ENCODE peak calls at places on chromosomes 16 and 17, in five cellular contexts. W is fibroblast of the conjunctiva; G is nucleus accumbens; S is stimulated activated CD4-positive, alpha-beta T cell treated with anti-CD3 and anti-CD28 coated beads, Interleukin-2, amount 100 ng/mL, for 24 hours; O is NCI-H2029 treated with DMSO at 0.1 percent for 48 hours. A is an unnamed sample.

GRCh38 chr16:2518823-2519710 is 1.1 kb upstream of the AMDHD2 start:
- DNase-seq in O (no peak), S (no peak), G (no peak), W (no peak), A (peak)

GRCh38 chr16:11372924-11373306 is 27.7 kb downstream of the RMI2 start:
- DNase-seq in G (no peak), W (no peak), S (no peak), O (no peak), A (no peak)

GRCh38 chr17:80101160-80101945 is at the start of gene GAA:
- DNase-seq in O (no peak), W (peak), G (no peak), S (peak), A (peak)

GRCh38 chr17:57027852-57028251 is 49.9 kb downstream of the SCPEP1 start:
- DNase-seq in W (no peak), O (no peak), G (no peak), S (no peak), A (no peak)

GRCh38 chr17:45370949-45371413 is 54.2 kb upstream of the MAP3K14 start:
- DNase-seq in O (no peak), S (no peak), G (no peak), W (no peak), A (peak)

GRCh38 chr16:82653550-82654511 is 27.1 kb downstream of the CDH13 start:
- DNase-seq in G (no peak), S (peak), O (no peak), W (peak), A (peak)

GRCh38 chr17:63967953-63968352 is 4.8 kb downstream of the SCN4A start:
- DNase-seq in O (no peak), G (no peak), S (no peak), W (no peak), A (no peak)

GRCh38 chr17:32335647-32336046 is 6.3 kb downstream of the C17orf75 start:
- DNase-seq in S (no peak), G (no peak), O (no peak), W (no peak), A (no peak)

GRCh38 chr17:11430766-11431165 is 167.5 kb upstream of the DNAH9 start:
- DNase-seq in S (no peak), W (no peak), G (no peak), O (no peak), A (no peak)

GRCh38 chr17:76166168-76166567 is 25.1 kb upstream of the FOXJ1 start:
- DNase-seq in W (no peak), O (no peak), G (no peak), S (no peak), A (no peak)

GRCh38 chr16:85086347-85087291 is 25.7 kb downstream of the CIBAR2 start:
- DNase-seq in G (no peak), W (peak), S (peak), O (no peak), A (peak)

GRCh38 chr16:25065899-25066298 is 45.6 kb upstream of the LCMT1 start:
- DNase-seq in S (no peak), O (no peak), W (no peak), G (no peak), A (no peak)

GRCh38 chr16:75514296-75514695 is 19.1 kb upstream of the CHST6 start:
- DNase-seq in W (no peak), G (no peak), S (no peak), O (no peak), A (no peak)

GRCh38 chr16:86424413-86424812 is 85.9 kb upstream of the FOXF1 start:
- DNase-seq in O (no peak), S (no peak), W (no peak), G (no peak), A (peak)

GRCh38 chr17:45430738-45431530 is 1.7 kb downstream of the ARHGAP27 start:
- DNase-seq in G (no peak), W (no peak), S (peak), O (no peak), A (no peak)

GRCh38 chr16:46986438-46986837 is 13.0 kb upstream of the DNAJA2 start:
- DNase-seq in G (no peak), S (no peak), O (no peak), W (no peak), A (no peak)

GRCh38 chr16:49382916-49383315 is 9.3 kb downstream of the C16orf78 start:
- DNase-seq in G (no peak), O (no peak), S (no peak), W (no peak), A (no peak)

GRCh38 chr17:46270032-46270431 is 24.9 kb upstream of the LRRC37A start:
- DNase-seq in O (no peak), W (no peak), G (no peak), S (no peak), A (no peak)

A was measured in sigmoid colon.